ENCODE peak calls at places on chromosomes 7 and 10, in nine cellular contexts. T, L, F, S, R, I, X, W and O are unnamed samples.

GRCh38 chr7:4169505-4169904 is 512.6 kb upstream of the FOXK1 start:
- DNase-seq in S (no peak), F (no peak), X (no peak), L (no peak), R (no peak), W (no peak), I (no peak), T (no peak), O (no peak)

GRCh38 chr10:77582710-77583115 is 54.9 kb downstream of the KCNMA1 start:
- DNase-seq in I (no peak), W (no peak), X (no peak), S (peak), T (peak), R (no peak), L (peak), F (no peak), O (no peak)

GRCh38 chr7:130356760-130357611 is 12.4 kb downstream of the CPA5 start:
- DNase-seq in T (peak), I (no peak), W (no peak), S (no peak), F (no peak), R (no peak), X (no peak), L (peak), O (no peak)

GRCh38 chr7:65975814-65976445 is 6.1 kb downstream of the GUSB start:
- DNase-seq in S (no peak), I (no peak), X (no peak), R (peak), T (no peak), W (no peak), L (no peak), F (no peak), O (no peak)

GRCh38 chr7:93574646-93575554 is at the start of gene CALCR:
- DNase-seq in L (no peak), T (no peak), S (no peak), W (no peak), R (peak), X (no peak), I (no peak), F (no peak), O (no peak)

GRCh38 chr7:139169816-139170215 is 60.3 kb upstream of the ZC3HAV1 start:
- DNase-seq in L (no peak), F (no peak), W (no peak), T (peak), S (no peak), I (no peak), X (no peak), R (no peak), O (no peak)

GRCh38 chr10:15176269-15176668 is 7.8 kb upstream of the NMT2 start:
- DNase-seq in F (no peak), S (no peak), I (no peak), L (no peak), X (no peak), W (no peak), R (no peak), T (no peak), O (no peak)

GRCh38 chr10:56116684-56117083 is 244.4 kb downstream of the ZWINT start:
- DNase-seq in I (no peak), F (no peak), T (no peak), S (no peak), W (no peak), R (peak), L (peak), X (no peak), O (no peak)

GRCh38 chr10:42830237-42830636 is 47.6 kb downstream of the BMS1 start:
- DNase-seq in X (no peak), L (no peak), T (no peak), W (no peak), I (no peak), S (no peak), R (no peak), F (no peak), O (no peak)

GRCh38 chr7:154903083-154903731 is 99.7 kb downstream of the PAXIP1 start:
- DNase-seq in X (no peak), W (no peak), L (no peak), T (no peak), R (no peak), I (no peak), S (peak), F (no peak), O (no peak)

GRCh38 chr10:74194545-74194944 is 43.5 kb downstream of the ADK start:
- DNase-seq in F (no peak), S (no peak), R (no peak), T (peak), X (no peak), W (no peak), I (no peak), L (no peak), O (no peak)

GRCh38 chr7:76269895-76270294 is 32.6 kb upstream of the HSPB1 start:
- DNase-seq in X (no peak), R (no peak), I (no peak), T (no peak), F (no peak), W (no peak), L (no peak), S (no peak), O (no peak)